ENCODE peak calls at places on chromosomes 2 and 18, in ten cellular contexts. B is GM23338, G is epithelial cell of esophagus, E is endodermal cell, P is transverse colon, H is nephron progenitor cell, N is left ventricle myocardium inferior, X is esophagus squamous epithelium, W is fibroblast of the aortic adventitia, Q is dorsolateral prefrontal cortex. U is an unnamed sample.

GRCh38 chr2:239158641-239159475 is 242.0 kb downstream of the HDAC4 start:
- DNase-seq in B (no peak), G (no peak), E (peak; percentile 62), P (peak; percentile 0), H (no peak), N (peak; percentile 8), X (no peak), W (no peak), Q (no peak), U (no peak)

GRCh38 chr2:55103039-55103438 is 52.8 kb upstream of the RTN4 start:
- DNase-seq in B (no peak), G (no peak), E (no peak), P (no peak), H (no peak), N (no peak), X (no peak), W (peak; percentile 67), Q (no peak), U (no peak)

GRCh38 chr2:112048887-112049286 is 6.2 kb upstream of the TMEM87B start:
- DNase-seq in B (peak; percentile 64), G (peak; percentile 67), E (no peak), P (peak; percentile 20), H (no peak), N (no peak), X (no peak), W (peak; percentile 89), Q (no peak), U (peak; percentile 38)

GRCh38 chr2:64918220-64918886 is 70.8 kb upstream of the SLC1A4 start:
- DNase-seq in B (peak; percentile 77), G (no peak), E (peak; percentile 76), P (no peak), H (no peak), N (no peak), X (no peak), W (no peak), Q (no peak), U (no peak)

GRCh38 chr18:61581578-61582204 is 248.5 kb downstream of the CDH20 start:
- DNase-seq in B (peak; percentile 88), G (peak; percentile 69), E (peak; percentile 98), P (peak; percentile 79), H (peak; percentile 91), N (peak; percentile 81), X (no peak), W (peak; percentile 60), Q (peak; percentile 40), U (peak; percentile 79)

GRCh38 chr2:48471048-48471474 is 58.9 kb upstream of the STON1 start:
- DNase-seq in B (peak; percentile 87), G (peak; percentile 74), E (no peak), P (no peak), H (peak; percentile 31), N (no peak), X (no peak), W (peak; percentile 85), Q (no peak), U (peak; percentile 38)

GRCh38 chr18:55448390-55448789 is 139.6 kb downstream of the TCF4 start:
- DNase-seq in B (no peak), G (no peak), E (no peak), P (no peak), H (no peak), N (no peak), X (no peak), W (no peak), Q (no peak), U (no peak)

GRCh38 chr2:109470121-109470921 is 143.4 kb downstream of the SEPTIN10 start:
- DNase-seq in B (no peak), G (peak; percentile 90), E (no peak), P (peak; percentile 65), H (no peak), N (peak; percentile 43), X (no peak), W (peak; percentile 52), Q (no peak), U (peak; percentile 88)

GRCh38 chr2:176455865-176456291 is 186.6 kb downstream of the MTX2 start:
- DNase-seq in B (peak; percentile 41), G (no peak), E (peak; percentile 64), P (peak; percentile 26), H (peak; percentile 65), N (peak; percentile 68), X (no peak), W (peak; percentile 82), Q (no peak), U (peak; percentile 94)

DNA sequence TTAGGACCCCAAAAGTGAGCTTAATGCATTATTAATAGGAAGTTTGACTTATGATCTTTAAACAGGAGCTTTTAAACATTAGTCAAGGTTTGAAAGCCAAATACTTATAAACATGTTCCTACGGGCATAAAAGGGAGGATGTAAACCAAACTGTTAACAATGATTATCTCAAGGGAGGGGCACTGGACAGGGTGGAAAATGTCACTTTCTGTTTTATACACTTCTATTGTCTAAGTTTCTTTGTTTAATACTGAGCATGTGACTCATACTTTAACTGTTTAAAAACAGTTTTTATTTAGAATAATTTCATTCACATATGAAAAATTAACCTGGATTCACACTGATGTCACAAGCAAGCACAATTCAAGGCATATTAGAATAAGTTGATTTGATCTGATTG is 18.3 kb upstream of the ITGA6 start:
- DNase-seq in B (no peak), G (peak; percentile 60), E (no peak), P (no peak), H (no peak), N (no peak), X (no peak), W (peak; percentile 35), Q (no peak), U (no peak)
- TF ChIP-seq CTCF in B (no peak), G (no peak), E (no peak), P (no peak), H (no peak), N (no peak), X (no peak), W (no peak), Q (no peak), U (no peak)

GRCh38 chr2:229132236-229132635 is 138.9 kb downstream of the PID1 start:
- DNase-seq in B (no peak), G (no peak), E (no peak), P (no peak), H (no peak), N (no peak), X (no peak), W (no peak), Q (no peak), U (no peak)

GRCh38 chr2:229130522-229130921 is 140.6 kb downstream of the PID1 start:
- DNase-seq in B (no peak), G (no peak), E (no peak), P (no peak), H (no peak), N (no peak), X (no peak), W (peak; percentile 21), Q (no peak), U (no peak)

GRCh38 chr2:229137623-229138022 is 133.5 kb downstream of the PID1 start:
- DNase-seq in B (no peak), G (no peak), E (no peak), P (no peak), H (no peak), N (no peak), X (no peak), W (no peak), Q (no peak), U (no peak)

GRCh38 chr2:229129738-229130371 is 141.2 kb downstream of the PID1 start:
- DNase-seq in B (no peak), G (peak; percentile 21), E (peak; percentile 53), P (peak; percentile 74), H (no peak), N (no peak), X (no peak), W (peak; percentile 50), Q (no peak), U (peak; percentile 16)

DNA sequence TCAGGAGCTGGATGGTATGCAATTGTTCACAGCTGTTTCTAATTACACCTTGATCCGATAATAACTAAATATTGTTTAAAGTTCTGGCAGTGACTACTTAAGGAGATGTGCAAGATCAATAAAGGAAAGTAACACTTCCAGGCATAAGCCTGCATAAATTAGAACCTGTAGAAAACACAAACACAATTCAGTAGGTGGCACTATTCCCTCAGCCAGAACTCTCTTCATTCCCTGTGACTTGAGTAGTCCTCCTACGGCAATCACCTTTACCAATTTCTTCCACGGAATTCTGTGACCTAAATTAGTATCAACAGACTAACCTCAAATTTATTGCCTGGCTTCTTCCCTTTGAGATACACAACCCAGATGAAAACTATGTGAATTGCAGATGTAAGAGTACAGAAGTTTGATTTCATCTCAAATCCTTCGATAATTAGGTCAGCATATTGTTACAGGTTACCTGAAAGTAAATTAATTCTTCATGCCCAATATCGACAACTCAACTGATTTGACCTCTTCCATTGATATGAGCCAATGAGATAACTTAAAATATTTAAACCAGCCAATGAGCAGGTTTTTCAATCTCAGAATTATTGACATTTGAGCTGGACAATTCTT is 137.8 kb downstream of the PID1 start:
- DNase-seq in B (peak; percentile 64), G (peak; percentile 77), E (no peak), P (peak; percentile 26), H (no peak), N (no peak), X (no peak), W (peak; percentile 70), Q (no peak), U (peak; percentile 65)
- TF ChIP-seq CTCF in B (peak; percentile 61), G (peak; percentile 74), E (peak; percentile 77), P (peak; percentile 46), H (peak; percentile 44), N (peak; percentile 67), X (no peak), W (peak; percentile 57), Q (peak; percentile 66), U (peak; percentile 50)

GRCh38 chr2:157178865-157179264 is 78.6 kb upstream of the GALNT5 start:
- DNase-seq in B (peak; percentile 64), G (no peak), E (no peak), P (no peak), H (no peak), N (no peak), X (no peak), W (no peak), Q (no peak), U (no peak)
- TF ChIP-seq CTCF in B (peak; percentile 65), G (no peak), E (peak; percentile 68), P (no peak), H (no peak), N (no peak), X (no peak), W (no peak), Q (peak; percentile 22), U (no peak)

DNA sequence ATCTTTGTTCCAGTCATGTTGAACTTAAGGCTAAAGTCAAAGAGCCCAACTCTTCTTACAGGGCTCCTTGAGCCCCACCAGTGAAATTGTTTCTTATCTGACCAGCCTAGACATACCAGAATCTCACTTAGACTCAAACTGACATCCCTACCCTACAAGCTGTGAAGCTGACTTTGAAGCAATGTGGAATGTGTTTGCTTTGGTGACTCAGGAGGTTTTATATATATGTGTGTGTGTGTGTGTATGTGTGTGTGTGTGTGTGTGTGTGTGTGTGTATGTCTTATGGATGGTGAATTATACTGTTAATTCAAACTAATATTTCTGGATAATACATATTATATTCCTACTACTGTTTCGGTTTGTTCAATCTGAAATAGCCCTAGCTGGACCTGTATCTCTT is 67.3 kb downstream of the CAMKMT start:
- DNase-seq in B (no peak), G (peak; percentile 53), E (no peak), P (no peak), H (no peak), N (no peak), X (no peak), W (peak; percentile 10), Q (no peak), U (peak; percentile 12)
- TF ChIP-seq CTCF in B (no peak), G (no peak), E (no peak), P (no peak), H (no peak), N (no peak), X (no peak), W (no peak), Q (no peak), U (no peak)

GRCh38 chr18:72041313-72042032 is 502.7 kb downstream of the CBLN2 start:
- DNase-seq in B (peak; percentile 1), G (no peak), E (no peak), P (no peak), H (no peak), N (no peak), X (no peak), W (no peak), Q (no peak), U (no peak)
- TF ChIP-seq CTCF in B (peak; percentile 10), G (no peak), E (peak; percentile 61), P (no peak), H (no peak), N (no peak), X (no peak), W (no peak), Q (no peak), U (no peak)